ENCODE peak calls at places on chromosomes 7 and 10, in six cellular contexts. I, A, W, D, Z and Y are unnamed samples.
A peak's percentile ranks its signal among the peaks of the same experiment; 100 is the strongest.

GRCh38 chr10:71217266-71218045 is 5.1 kb downstream of the UNC5B start:
- DNase-seq in I (no peak), A (no peak), W (no peak), D (no peak), Z (no peak), Y (no peak)

GRCh38 chr7:408651-409343 is 110.8 kb downstream of the PDGFA start:
- DNase-seq in I (peak; percentile 40), A (no peak), W (no peak), D (no peak), Z (no peak), Y (no peak)

GRCh38 chr7:4682621-4683042 is 537 bp downstream of the FOXK1 start:
- DNase-seq in I (peak; percentile 81), A (peak; percentile 61), W (no peak), D (no peak), Z (peak; percentile 51), Y (no peak)

GRCh38 chr7:99108615-99109014 is 35.3 kb downstream of the SMURF1 start:
- DNase-seq in I (no peak), A (no peak), W (no peak), D (no peak), Z (no peak), Y (no peak)

GRCh38 chr10:67114945-67115344 is 189.1 kb downstream of the LRRTM3 start:
- DNase-seq in I (no peak), A (no peak), W (no peak), D (no peak), Z (no peak), Y (peak; percentile 21)

GRCh38 chr10:26503911-26504310 is 65.8 kb downstream of the APBB1IP start:
- DNase-seq in I (no peak), A (no peak), W (no peak), D (no peak), Z (peak; percentile 28), Y (no peak)

GRCh38 chr10:99329238-99329890 is at the start of gene CNNM1:
- DNase-seq in I (peak; percentile 74), A (no peak), W (no peak), D (no peak), Z (no peak), Y (no peak)

GRCh38 chr10:64726466-64726865 is 1205.3 kb downstream of the REEP3 start:
- DNase-seq in I (no peak), A (no peak), W (no peak), D (no peak), Z (no peak), Y (no peak)

GRCh38 chr10:45532501-45532900 is 140.1 kb downstream of the ZFAND4 start:
- DNase-seq in I (no peak), A (no peak), W (no peak), D (no peak), Z (no peak), Y (no peak)

GRCh38 chr7:148535227-148535626 is 55.3 kb upstream of the C7orf33 start:
- DNase-seq in I (peak; percentile 66), A (no peak), W (no peak), D (no peak), Z (peak; percentile 11), Y (no peak)

GRCh38 chr10:114634607-114634974 is 23.5 kb downstream of the ABLIM1 start:
- DNase-seq in I (peak; percentile 82), A (peak; percentile 54), W (peak; percentile 83), D (peak; percentile 93), Z (no peak), Y (peak; percentile 83)

GRCh38 chr7:77752016-77752415 is 46.2 kb downstream of the TMEM60 start:
- DNase-seq in I (no peak), A (no peak), W (no peak), D (no peak), Z (no peak), Y (no peak)

GRCh38 chr10:30897547-30897946 is 134.1 kb downstream of the ZNF438 start:
- DNase-seq in I (no peak), A (no peak), W (no peak), D (no peak), Z (no peak), Y (no peak)

GRCh38 chr10:62582804-62583208 is 208.6 kb downstream of the ZNF365 start:
- DNase-seq in I (peak; percentile 91), A (peak; percentile 77), W (peak; percentile 77), D (no peak), Z (no peak), Y (no peak)

GRCh38 chr10:132498562-132499366 is 38.8 kb upstream of the INPP5A start:
- DNase-seq in I (no peak), A (no peak), W (no peak), D (no peak), Z (no peak), Y (no peak)

GRCh38 chr7:2104107-2104710 is 128.5 kb downstream of the MAD1L1 start:
- DNase-seq in I (peak; percentile 97), A (peak; percentile 87), W (peak; percentile 44), D (peak; percentile 51), Z (peak; percentile 85), Y (no peak)

GRCh38 chr7:157270060-157270444 is 66.8 kb upstream of the DNAJB6 start:
- DNase-seq in I (peak; percentile 41), A (no peak), W (no peak), D (no peak), Z (no peak), Y (no peak)

GRCh38 chr7:11127112-11127785 is 153.6 kb downstream of the PHF14 start:
- DNase-seq in I (no peak), A (no peak), W (no peak), D (no peak), Z (no peak), Y (no peak)

GRCh38 chr10:103660364-103661197 is 167.1 kb downstream of the NEURL1 start:
- DNase-seq in I (peak; percentile 78), A (peak; percentile 39), W (peak; percentile 44), D (no peak), Z (no peak), Y (no peak)

GRCh38 chr7:138949421-138950088 is 31.6 kb downstream of the KIAA1549 start:
- DNase-seq in I (no peak), A (no peak), W (no peak), D (no peak), Z (no peak), Y (no peak)

GRCh38 chr7:112214887-112215286 is 8.4 kb downstream of the ZNF277 start:
- DNase-seq in I (no peak), A (no peak), W (no peak), D (no peak), Z (no peak), Y (no peak)

GRCh38 chr7:1355568-1356340 is 103.5 kb downstream of the MICALL2 start:
- DNase-seq in I (peak; percentile 40), A (no peak), W (no peak), D (no peak), Z (no peak), Y (no peak)

GRCh38 chr10:58743466-58744115 is 230.9 kb downstream of the BICC1 start:
- DNase-seq in I (no peak), A (no peak), W (no peak), D (peak; percentile 44), Z (no peak), Y (no peak)

GRCh38 chr10:74153123-74153522 is 2.1 kb downstream of the ADK start:
- DNase-seq in I (no peak), A (no peak), W (no peak), D (no peak), Z (no peak), Y (no peak)

GRCh38 chr7:51428226-51428887 is 111.7 kb upstream of the COBL start:
- DNase-seq in I (no peak), A (no peak), W (peak; percentile 4), D (no peak), Z (no peak), Y (no peak)

GRCh38 chr7:151629873-151630272 is 110.2 kb upstream of the RHEB start:
- DNase-seq in I (no peak), A (no peak), W (no peak), D (no peak), Z (no peak), Y (no peak)
- H3K4me3 ChIP-seq in I (no peak overlapping the region), A (peak overlapping the region; percentile 78), W (no peak overlapping the region), D (no peak overlapping the region), Z (no peak overlapping the region), Y (no peak overlapping the region)

DNA sequence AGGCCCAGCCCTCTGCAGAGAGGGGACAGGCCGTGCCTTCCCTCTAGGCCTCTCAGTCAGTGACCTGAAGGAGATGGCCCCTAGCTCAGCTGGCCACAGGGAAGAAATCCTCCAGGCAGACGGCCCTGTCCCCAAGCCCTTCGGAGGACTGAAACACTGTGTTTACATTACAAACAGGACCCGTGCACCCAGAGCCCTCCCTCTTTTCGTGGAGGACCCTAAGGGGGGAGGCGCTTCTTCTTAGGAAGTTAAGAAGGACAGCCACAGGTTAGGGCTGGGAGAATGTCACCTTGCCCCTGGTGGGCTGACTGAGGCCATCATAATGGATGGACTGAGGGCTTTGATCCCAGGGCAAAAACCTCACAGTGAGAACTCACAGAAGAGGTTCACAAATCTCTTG is 154.9 kb downstream of the SLIT1 start:
- DNase-seq in I (no peak), A (no peak), W (no peak), D (no peak), Z (no peak), Y (no peak)
- H3K4me3 ChIP-seq in I (no peak overlapping the region), A (no peak overlapping the region), W (no peak overlapping the region), D (no peak overlapping the region), Z (no peak overlapping the region), Y (no peak overlapping the region)

DNA sequence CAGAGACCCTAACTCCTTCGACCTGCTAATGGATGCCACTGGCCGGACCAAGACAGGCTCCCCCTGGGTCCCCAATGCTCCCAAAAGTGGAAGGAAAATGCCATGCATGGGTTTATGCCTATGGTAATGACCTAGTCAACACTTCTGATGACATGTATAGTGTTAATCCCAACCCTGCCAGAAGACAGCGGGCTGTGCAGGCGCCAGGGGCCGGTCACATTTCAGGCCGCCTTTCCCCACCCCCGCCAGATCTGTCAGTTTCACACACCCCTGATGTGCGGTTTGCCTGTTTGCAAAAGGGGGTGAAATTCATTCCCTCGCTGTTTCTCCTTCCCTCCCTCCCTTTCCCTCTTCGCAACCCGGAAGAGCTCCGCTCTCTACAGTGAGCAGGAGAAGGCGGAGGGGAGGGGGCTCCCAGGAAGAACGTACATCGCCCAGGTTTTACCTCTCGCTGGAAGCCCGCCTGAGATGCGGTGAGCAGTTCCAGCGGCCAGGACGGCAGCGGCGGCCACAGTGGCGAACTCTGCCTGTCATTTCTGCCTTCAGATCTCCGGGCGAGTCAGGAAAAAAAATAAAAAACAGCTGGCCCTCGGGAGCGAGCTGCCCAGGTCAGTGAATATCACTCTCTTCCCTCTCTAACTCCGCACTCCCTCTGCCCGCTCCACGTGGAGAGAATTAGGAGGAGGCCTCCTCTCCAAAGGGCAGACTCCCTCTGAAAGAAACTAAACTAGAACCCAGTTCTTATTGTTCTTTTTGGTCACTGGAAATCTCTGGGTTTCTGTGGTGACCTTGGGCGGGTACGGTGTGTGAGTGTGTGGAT is 9.4 kb upstream of the GATA3 start:
- DNase-seq in I (peak; percentile 24), A (no peak), W (no peak), D (no peak), Z (no peak), Y (no peak)
- H3K4me3 ChIP-seq in I (peak overlapping the region; percentile 32), A (peak overlapping the region; percentile 55), W (no peak overlapping the region), D (peak overlapping the region; percentile 24), Z (no peak overlapping the region), Y (peak overlapping the region; percentile 38)

GRCh38 chr10:35605191-35605590 is at the start of gene GJD4:
- DNase-seq in I (no peak), A (no peak), W (no peak), D (no peak), Z (no peak), Y (no peak)

GRCh38 chr10:35608317-35608672 is 3.2 kb downstream of the GJD4 start:
- DNase-seq in I (no peak), A (no peak), W (no peak), D (no peak), Z (no peak), Y (no peak)

GRCh38 chr10:35611750-35612149 is 6.6 kb downstream of the GJD4 start:
- DNase-seq in I (no peak), A (no peak), W (no peak), D (no peak), Z (no peak), Y (no peak)

GRCh38 chr10:35606423-35606822 is 1.3 kb downstream of the GJD4 start:
- DNase-seq in I (no peak), A (no peak), W (peak; percentile 1), D (peak; percentile 14), Z (no peak), Y (no peak)

GRCh38 chr10:35607475-35608316 is 2.6 kb downstream of the GJD4 start:
- DNase-seq in I (no peak), A (no peak), W (no peak), D (no peak), Z (no peak), Y (no peak)
- H3K4me3 ChIP-seq in I (peak overlapping the region; percentile 62), A (peak overlapping the region; percentile 69), W (peak overlapping the region; percentile 35), D (peak overlapping the region; percentile 40), Z (no peak overlapping the region), Y (peak overlapping the region; percentile 48)